ENCODE peak calls at places on chromosome 18, in seven cellular contexts. G is stomach, P is transverse colon, U is SK-N-SH, B is suprapubic skin, H is sigmoid colon, S is K562. R is an unnamed sample.

GRCh38 chr18:34870916-34871315 is 160.8 kb downstream of the DTNA start:
- DNase-seq in G (no peak), P (no peak), U (no peak), B (no peak), H (no peak), S (no peak), R (no peak)

GRCh38 chr18:32470136-32470712 is 458 bp downstream of the GAREM1 start:
- DNase-seq in G (peak; percentile 45), P (peak; percentile 40), U (no peak), B (peak; percentile 74), H (peak; percentile 79), S (no peak), R (no peak)

GRCh38 chr18:56246912-56247311 is 391.5 kb downstream of the TXNL1 start:
- DNase-seq in G (no peak), P (no peak), U (no peak), B (no peak), H (no peak), S (no peak), R (no peak)

GRCh38 chr18:71223487-71223886 is 934.6 kb downstream of the SOCS6 start:
- DNase-seq in G (no peak), P (no peak), U (no peak), B (no peak), H (no peak), S (no peak), R (no peak)

GRCh38 chr18:54679318-54680149 is 88.5 kb downstream of the DYNAP start:
- DNase-seq in G (no peak), P (no peak), U (peak; percentile 67), B (no peak), H (no peak), S (peak; percentile 7), R (no peak)

GRCh38 chr18:31161757-31162418 is 768 bp downstream of the DSC1 start:
- DNase-seq in G (no peak), P (no peak), U (no peak), B (no peak), H (no peak), S (no peak), R (no peak)

GRCh38 chr18:34773961-34774754 is 64.1 kb downstream of the DTNA start:
- DNase-seq in G (peak; percentile 59), P (peak; percentile 27), U (peak; percentile 54), B (peak; percentile 57), H (peak; percentile 70), S (no peak), R (no peak)

GRCh38 chr18:22542400-22542835 is 124.7 kb upstream of the CTAGE1 start:
- DNase-seq in G (no peak), P (no peak), U (no peak), B (no peak), H (no peak), S (no peak), R (no peak)

GRCh38 chr18:68703326-68703725 is 11.6 kb downstream of the TMX3 start:
- DNase-seq in G (no peak), P (no peak), U (no peak), B (no peak), H (no peak), S (no peak), R (no peak)

GRCh38 chr18:49677081-49677480 is 115.2 kb downstream of the LIPG start:
- DNase-seq in G (no peak), P (no peak), U (no peak), B (no peak), H (no peak), S (no peak), R (no peak)

GRCh38 chr18:49668583-49669290 is 106.9 kb downstream of the LIPG start:
- DNase-seq in G (no peak), P (peak; percentile 20), U (no peak), B (no peak), H (peak; percentile 85), S (no peak), R (no peak)

GRCh38 chr18:49673281-49673680 is 111.4 kb downstream of the LIPG start:
- DNase-seq in G (no peak), P (no peak), U (no peak), B (no peak), H (no peak), S (no peak), R (no peak)

GRCh38 chr18:49669403-49669802 is 107.5 kb downstream of the LIPG start:
- DNase-seq in G (no peak), P (no peak), U (no peak), B (no peak), H (no peak), S (no peak), R (no peak)

GRCh38 chr18:49672853-49673252 is 111.0 kb downstream of the LIPG start:
- DNase-seq in G (no peak), P (no peak), U (no peak), B (no peak), H (no peak), S (no peak), R (no peak)
- TF ChIP-seq EP300 in G (no peak), P (no peak), U (no peak), B (no peak), H (no peak), S (no peak), R (no peak)

GRCh38 chr18:48445540-48445939 is 36.4 kb upstream of the ZBTB7C start:
- DNase-seq in G (peak; percentile 83), P (peak; percentile 83), U (peak; percentile 66), B (peak; percentile 88), H (peak; percentile 77), S (peak; percentile 55), R (no peak)
- TF ChIP-seq POLR2AphosphoS5 in G (peak; percentile 55), P (no peak), U (no peak), B (no peak), H (no peak), S (no peak), R (no peak)

DNA sequence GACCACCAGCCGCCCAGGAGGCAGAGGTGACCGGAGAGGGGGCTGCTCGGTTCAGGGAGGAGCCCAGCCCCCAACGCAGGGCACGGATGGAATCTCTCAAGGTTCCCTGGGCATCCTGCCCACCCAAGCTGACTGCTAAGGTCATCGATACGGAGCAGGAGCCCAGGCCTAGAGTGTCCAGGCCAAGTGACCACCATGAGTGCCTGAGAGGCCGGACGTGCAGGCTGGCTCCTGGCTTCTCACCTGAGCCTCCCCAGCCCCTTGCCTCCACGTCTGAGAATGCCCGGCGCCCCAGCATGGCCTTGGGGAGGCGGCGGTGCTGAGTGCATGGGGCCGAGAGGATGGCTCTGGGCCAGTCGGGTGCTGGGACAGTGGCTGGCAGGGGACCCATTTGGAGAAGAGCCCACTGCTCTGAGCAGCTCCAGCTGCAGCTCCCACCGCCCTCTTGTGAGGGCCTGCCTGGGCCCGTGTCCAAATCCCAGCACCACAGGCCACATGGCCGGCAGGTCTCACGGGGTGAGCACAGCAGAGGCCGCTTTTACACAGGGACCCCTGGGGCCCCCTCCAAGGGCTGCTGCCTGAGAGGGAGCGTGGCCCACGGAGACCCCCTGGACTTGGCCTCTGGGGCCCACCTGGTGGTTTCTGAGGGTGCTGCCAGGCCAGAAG is 102.8 kb upstream of the CTDP1 start:
- DNase-seq in G (peak; percentile 44), P (peak; percentile 10), U (no peak), B (peak; percentile 65), H (peak; percentile 78), S (no peak), R (no peak)
- TF ChIP-seq EP300 in G (no peak), P (no peak), U (no peak), B (no peak), H (no peak), S (no peak), R (no peak)

DNA sequence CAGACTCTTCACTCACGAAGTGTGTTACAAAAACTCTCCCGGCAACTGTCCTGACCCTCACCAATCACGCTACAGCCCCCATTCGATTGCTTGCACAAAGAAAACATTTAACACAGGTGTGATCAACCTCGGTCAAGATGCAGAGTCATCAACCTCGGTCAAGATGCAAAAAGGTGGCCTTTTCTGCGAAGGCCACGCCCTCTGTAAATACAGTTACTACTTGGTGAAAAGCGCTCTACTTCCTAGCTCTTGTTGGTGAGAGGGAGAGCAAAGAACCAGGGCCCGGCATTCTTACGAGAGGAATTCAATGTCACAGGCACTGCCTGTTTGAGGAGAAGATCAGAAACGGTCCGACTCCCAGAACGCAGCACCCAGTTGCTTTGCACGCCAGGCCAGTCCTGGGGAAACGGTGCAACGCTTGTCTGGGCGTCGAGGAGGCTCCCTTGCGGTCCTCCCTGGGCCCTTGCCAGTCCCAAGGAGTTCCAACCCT is 2.0 kb downstream of the PIEZO2 start:
- DNase-seq in G (no peak), P (no peak), U (no peak), B (no peak), H (no peak), S (no peak), R (peak; percentile 86)
- TF ChIP-seq POLR2AphosphoS5 in G (no peak), P (no peak), U (no peak), B (no peak), H (no peak), S (no peak), R (no peak)

GRCh38 chr18:26524952-26525351 is 23.4 kb downstream of the KCTD1 start:
- DNase-seq in G (no peak), P (no peak), U (no peak), B (no peak), H (no peak), S (no peak), R (peak; percentile 60)

GRCh38 chr18:26531600-26532150 is 16.7 kb downstream of the KCTD1 start:
- DNase-seq in G (no peak), P (no peak), U (no peak), B (no peak), H (no peak), S (no peak), R (no peak)

GRCh38 chr18:26526128-26526965 is 22.0 kb downstream of the KCTD1 start:
- DNase-seq in G (no peak), P (no peak), U (no peak), B (no peak), H (no peak), S (no peak), R (peak; percentile 79)

GRCh38 chr18:26524002-26524401 is 24.4 kb downstream of the KCTD1 start:
- DNase-seq in G (no peak), P (no peak), U (no peak), B (no peak), H (no peak), S (no peak), R (peak; percentile 77)

DNA sequence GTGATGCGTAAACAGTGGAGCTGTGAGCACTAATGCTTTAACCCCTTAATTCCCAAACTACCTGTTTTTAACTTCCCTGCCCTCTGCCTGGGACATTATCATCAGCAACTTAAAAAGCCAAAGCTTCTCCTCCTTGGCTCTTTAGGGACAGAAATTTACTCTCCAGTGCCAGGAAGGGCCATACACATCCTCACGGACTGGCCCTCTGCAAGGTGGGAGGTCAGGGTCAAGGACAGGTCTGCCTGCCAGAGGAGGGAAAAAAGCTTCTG is 21.5 kb downstream of the KCTD1 start:
- DNase-seq in G (no peak), P (no peak), U (no peak), B (no peak), H (no peak), S (no peak), R (no peak)
- TF ChIP-seq EP300 in G (no peak), P (no peak), U (no peak), B (no peak), H (no peak), S (no peak), R (no peak)